ENCODE peak calls at places on chromosomes 13 and 19, in six cellular contexts. I is HFFc6, T is astrocyte of the spinal cord, F is tibial artery, M is BJ, K is heart left ventricle. Q is an unnamed sample.

GRCh38 chr19:7806234-7806633 is 23.8 kb upstream of the EVI5L start:
- DNase-seq in K (no peak), F (no peak), M (no peak), I (no peak), T (no peak), Q (no peak)

GRCh38 chr19:19628499-19629134 is 597 bp upstream of the LPAR2 start:
- DNase-seq in T (peak), F (no peak), M (no peak), K (no peak), I (no peak), Q (no peak)

GRCh38 chr19:8360196-8360595 is 3.8 kb upstream of the ANGPTL4 start:
- DNase-seq in K (no peak), F (no peak), I (no peak), M (no peak), T (no peak), Q (no peak)

GRCh38 chr13:93235258-93236015 is 8.8 kb downstream of the GPC6 start:
- DNase-seq in F (peak), I (peak), M (no peak), K (no peak), T (peak), Q (no peak)

GRCh38 chr13:48853381-48854102 is 122.2 kb upstream of the FNDC3A start:
- DNase-seq in M (no peak), I (no peak), F (no peak), T (peak), K (no peak), Q (no peak)

GRCh38 chr13:40123962-40124647 is 468.6 kb downstream of the COG6 start:
- DNase-seq in M (no peak), F (no peak), K (no peak), T (no peak), I (no peak), Q (no peak)

GRCh38 chr19:58559275-58560006 is 1.0 kb upstream of the UBE2M start:
- DNase-seq in I (peak), T (peak), F (peak), K (peak), M (peak), Q (no peak)

GRCh38 chr13:40271931-40272775 is 394.3 kb downstream of the FOXO1 start:
- DNase-seq in F (peak), T (peak), M (peak), K (peak), I (peak), Q (peak)

GRCh38 chr13:95553271-95553588 is 710 bp downstream of the CLDN10 start:
- DNase-seq in F (no peak), T (no peak), M (no peak), I (no peak), K (no peak), Q (no peak)

GRCh38 chr13:113410472-113411201 is 42.7 kb downstream of the ADPRHL1 start:
- DNase-seq in T (peak), F (peak), K (peak), I (peak), M (no peak), Q (peak)

GRCh38 chr19:38425810-38426466 is at the start of gene RASGRP4:
- DNase-seq in M (no peak), K (no peak), T (no peak), F (no peak), I (no peak), Q (no peak)

GRCh38 chr13:40179882-40180281 is 486.6 kb downstream of the FOXO1 start:
- DNase-seq in K (no peak), T (no peak), M (no peak), I (no peak), F (no peak), Q (no peak)

GRCh38 chr19:7917292-7918061 is 2.7 kb upstream of the SNAPC2 start:
- DNase-seq in K (no peak), M (no peak), T (peak), I (peak), F (peak), Q (no peak)

GRCh38 chr19:33311326-33311682 is 9.0 kb upstream of the CEBPA start:
- DNase-seq in I (no peak), T (no peak), F (no peak), K (no peak), M (no peak), Q (no peak)

GRCh38 chr13:93625536-93625935 is 398.9 kb downstream of the GPC6 start:
- DNase-seq in K (no peak), T (no peak), F (no peak), M (no peak), I (no peak), Q (no peak)

GRCh38 chr19:16599655-16600346 is 27.6 kb upstream of the SLC35E1 start:
- DNase-seq in K (no peak), T (no peak), I (no peak), F (no peak), M (no peak), Q (no peak)

GRCh38 chr19:5036733-5037681 is 68.1 kb downstream of the KDM4B start:
- DNase-seq in F (no peak), K (no peak), I (peak), M (no peak), T (peak), Q (no peak)

GRCh38 chr13:26449063-26449848 is 108.2 kb upstream of the WASF3 start:
- DNase-seq in M (no peak), K (no peak), I (peak), F (no peak), T (no peak), Q (no peak)

GRCh38 chr13:20431080-20431479 is 94.6 kb downstream of the CRYL1 start:
- DNase-seq in T (no peak), K (no peak), I (no peak), M (no peak), F (no peak), Q (no peak)

GRCh38 chr13:80894930-80895329 is 554.0 kb upstream of the SPRY2 start:
- DNase-seq in M (no peak), T (no peak), K (no peak), I (no peak), F (no peak), Q (no peak)

GRCh38 chr13:50268500-50268899 is 253.3 kb downstream of the KCNRG start:
- DNase-seq in M (no peak), I (no peak), K (no peak), T (no peak), F (no peak), Q (no peak)

GRCh38 chr13:113468461-113469147 is 15.3 kb upstream of the ADPRHL1 start:
- DNase-seq in I (no peak), K (no peak), M (no peak), F (no peak), T (no peak), Q (no peak)

GRCh38 chr13:114008964-114009589 is 35.2 kb upstream of the C13orf46 start:
- DNase-seq in M (no peak), I (no peak), K (no peak), T (no peak), F (peak), Q (no peak)

GRCh38 chr19:51064534-51065220 is at the start of gene KLK13:
- DNase-seq in M (no peak), F (no peak), T (no peak), K (peak), I (no peak), Q (no peak)

GRCh38 chr19:8120636-8121480 is 28.5 kb downstream of the FBN3 start:
- DNase-seq in K (no peak), I (no peak), F (no peak), M (no peak), T (no peak), Q (no peak)

GRCh38 chr19:51327066-51327985 is 14.6 kb downstream of the VSIG10L start:
- DNase-seq in K (peak), I (no peak), T (no peak), M (no peak), F (no peak), Q (no peak)

GRCh38 chr13:37089495-37089894 is 16.0 kb downstream of the CSNK1A1L start:
- DNase-seq in T (no peak), F (no peak), I (no peak), K (no peak), M (no peak), Q (no peak)

GRCh38 chr13:95497307-95497943 is 55.1 kb upstream of the CLDN10 start:
- DNase-seq in T (no peak), K (peak), I (no peak), M (no peak), F (no peak), Q (no peak)

GRCh38 chr13:50587122-50587521 is 256.4 kb downstream of the DLEU7 start:
- DNase-seq in M (no peak), I (no peak), T (no peak), F (no peak), K (no peak), Q (no peak)

GRCh38 chr13:114097504-114097892 is 34.9 kb downstream of the RASA3 start:
- DNase-seq in T (no peak), K (no peak), I (no peak), M (no peak), F (no peak), Q (no peak)

GRCh38 chr19:37855098-37855497 is 51.3 kb downstream of the WDR87 start:
- DNase-seq in M (no peak), K (peak), I (no peak), T (peak), F (no peak), Q (no peak)

GRCh38 chr19:35005256-35005977 is 5.3 kb downstream of the GRAMD1A start:
- DNase-seq in M (no peak), I (no peak), T (no peak), K (no peak), F (no peak), Q (no peak)

GRCh38 chr19:29878973-29879654 is 62.9 kb upstream of the URI1 start:
- DNase-seq in K (no peak), F (peak), I (peak), T (no peak), M (peak), Q (no peak)

GRCh38 chr13:95191821-95192220 is 109.4 kb downstream of the ABCC4 start:
- DNase-seq in K (peak), F (peak), I (peak), M (no peak), T (peak), Q (peak)

DNA sequence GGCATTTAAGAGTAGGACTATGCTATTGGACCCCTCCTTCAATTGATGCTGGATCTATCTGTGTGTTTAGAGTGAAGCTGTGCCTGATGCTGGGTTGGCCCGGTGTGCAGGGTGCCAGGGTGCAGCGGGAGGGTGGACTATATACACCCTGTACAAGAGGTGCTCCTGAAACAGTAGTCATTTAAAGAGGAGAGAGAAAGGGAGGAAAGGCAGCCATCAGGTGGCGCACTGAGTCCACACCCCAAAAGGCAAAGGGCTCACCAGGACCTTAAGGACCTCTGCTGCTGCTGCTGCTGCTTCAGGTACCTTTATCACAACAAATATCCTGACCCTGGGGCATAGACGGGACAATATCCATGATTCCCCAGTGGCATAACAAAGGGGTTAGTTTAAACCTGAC is 39.4 kb downstream of the ZNF136 start:
- DNase-seq in F (no peak), T (no peak), K (peak), I (no peak), M (no peak), Q (no peak)
- TF ChIP-seq CTCF in F (no peak), T (no peak), K (peak), I (peak), M (no peak), Q (no peak)

GRCh38 chr13:112071011-112071901 is 4.3 kb downstream of the SOX1 start:
- DNase-seq in M (no peak), F (no peak), K (no peak), I (no peak), T (no peak), Q (no peak)

GRCh38 chr13:112072531-112073244 is 5.7 kb downstream of the SOX1 start:
- DNase-seq in K (no peak), M (no peak), T (no peak), F (no peak), I (no peak), Q (no peak)

GRCh38 chr13:112071902-112072530 is 5.1 kb downstream of the SOX1 start:
- DNase-seq in K (no peak), T (no peak), M (no peak), I (no peak), F (no peak), Q (no peak)

GRCh38 chr13:112074139-112074710 is 7.3 kb downstream of the SOX1 start:
- DNase-seq in F (peak), K (no peak), I (no peak), M (no peak), T (no peak), Q (no peak)

DNA sequence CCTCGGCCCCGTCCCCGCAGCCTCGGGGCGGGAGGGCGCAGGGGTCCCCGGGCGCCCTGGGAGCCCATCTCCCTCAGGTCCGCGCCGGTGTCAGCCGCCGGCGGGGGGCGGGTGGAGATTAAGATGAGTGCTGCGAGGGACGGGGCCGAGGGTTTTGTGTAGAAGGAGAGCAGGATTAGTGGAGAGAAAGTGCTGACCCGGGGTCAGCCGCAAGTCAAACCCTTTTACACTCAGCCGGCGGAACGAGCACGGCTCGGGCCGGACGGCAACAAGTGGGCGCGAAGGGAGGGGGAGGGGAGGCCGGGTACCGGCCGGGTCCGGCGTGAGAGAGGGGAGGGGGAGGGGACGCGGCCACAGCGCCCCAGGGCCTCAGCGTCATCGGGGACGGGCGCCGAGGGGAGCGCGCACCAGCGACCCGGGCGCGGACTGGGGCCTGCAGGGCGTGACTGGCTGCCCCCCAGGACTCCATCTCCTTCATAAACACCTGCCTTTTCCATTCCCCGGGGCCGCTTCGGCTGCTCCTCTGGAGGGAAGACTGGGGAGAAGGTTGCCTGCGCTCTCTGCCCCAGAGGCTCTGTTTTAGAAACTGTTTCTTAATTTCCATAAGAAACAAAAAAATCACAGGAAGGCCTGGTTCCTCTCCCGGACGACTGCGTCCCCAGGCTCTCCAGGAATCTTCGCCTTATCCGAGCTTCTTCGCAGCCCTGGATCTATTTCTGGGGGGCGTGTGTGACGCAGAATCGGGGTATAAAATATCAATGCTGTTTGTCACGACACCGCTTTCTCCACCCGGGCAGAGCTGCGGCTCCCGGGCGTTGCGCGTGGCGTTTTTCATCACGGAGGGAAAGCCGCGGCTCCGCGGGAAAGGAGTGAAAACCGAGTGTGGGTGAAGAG is 6.5 kb downstream of the SOX1 start:
- DNase-seq in M (no peak), K (no peak), T (no peak), I (no peak), F (no peak), Q (no peak)
- TF ChIP-seq CTCF in M (no peak), K (no peak), T (no peak), I (no peak), F (no peak), Q (no peak)

DNA sequence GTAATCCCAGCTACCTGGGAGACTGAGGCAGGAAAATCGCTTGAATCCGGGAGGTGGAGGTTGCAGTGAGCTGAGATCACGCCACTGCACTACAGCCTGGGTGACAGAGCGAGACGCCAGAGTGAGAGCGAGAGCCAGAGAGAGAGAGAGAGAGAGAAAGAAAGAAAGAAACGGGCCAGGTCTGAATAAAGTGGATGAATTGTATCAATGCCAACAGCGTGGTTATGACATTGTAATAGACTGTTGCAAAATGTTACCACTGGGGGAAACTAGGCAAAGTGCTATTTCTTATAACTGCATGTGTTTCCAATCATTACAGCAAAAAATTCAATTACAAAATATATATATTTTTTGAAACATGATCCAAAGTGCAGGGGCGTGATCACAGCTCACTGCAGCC is 11.8 kb upstream of the BTBD2 start:
- DNase-seq in M (peak), I (peak), T (peak), F (no peak), K (no peak), Q (no peak)
- TF ChIP-seq CTCF in M (peak), I (peak), T (no peak), F (no peak), K (no peak), Q (no peak)

GRCh38 chr19:41895745-41896580 is 13.0 kb downstream of the ARHGEF1 start:
- DNase-seq in M (no peak), F (no peak), T (no peak), K (no peak), I (no peak), Q (no peak)
- TF ChIP-seq CTCF in M (peak), F (no peak), T (peak), K (no peak), I (peak), Q (peak)

GRCh38 chr13:77521595-77522367 is 13.7 kb upstream of the SCEL start:
- DNase-seq in M (no peak), K (no peak), I (no peak), F (no peak), T (peak), Q (no peak)
- TF ChIP-seq CTCF in M (no peak), K (no peak), I (no peak), F (no peak), T (peak), Q (no peak)

DNA sequence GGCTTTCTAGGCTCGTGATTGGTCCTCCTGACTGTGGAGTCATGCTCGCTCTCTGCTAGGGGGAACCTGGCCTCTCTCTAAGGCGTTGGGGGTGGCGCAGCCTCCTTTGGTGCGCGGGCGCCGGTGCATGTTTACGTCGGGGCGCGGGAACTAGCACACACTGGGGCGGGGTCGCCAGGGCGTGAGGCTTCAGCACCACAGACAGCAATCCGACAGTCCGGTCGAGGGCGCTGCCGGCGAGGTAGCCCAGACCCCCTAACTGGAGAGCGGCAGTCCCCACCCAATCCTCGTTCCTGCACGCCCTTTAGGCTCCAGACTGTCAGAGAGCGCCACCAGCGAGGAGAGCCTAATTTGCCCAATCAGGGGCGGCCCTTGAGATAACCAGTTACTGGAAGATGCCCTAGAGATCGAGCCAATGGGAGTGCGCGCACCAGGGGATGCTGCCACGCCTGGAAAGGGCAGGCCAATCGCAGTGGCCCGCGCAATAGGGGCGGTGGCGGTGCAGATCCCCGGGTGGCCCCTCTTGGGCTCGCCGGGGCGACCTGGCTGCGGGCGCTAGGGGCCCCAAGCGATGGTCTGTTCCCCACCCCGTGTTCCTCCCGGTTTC is 1.0 kb upstream of the ELAVL3 start:
- DNase-seq in T (peak), I (peak), K (peak), F (peak), M (peak), Q (peak)
- TF ChIP-seq CTCF in T (no peak), I (no peak), K (no peak), F (no peak), M (no peak), Q (no peak)

GRCh38 chr19:14871619-14872230 is 14.2 kb downstream of the OR7A17 start:
- DNase-seq in M (no peak), T (peak), K (no peak), F (no peak), I (no peak), Q (no peak)
- TF ChIP-seq CTCF in M (peak), T (peak), K (peak), F (peak), I (peak), Q (peak)